ENCODE peak calls at places on chromosomes 13 and 19, in four cellular contexts. One of them, this sample, is unnamed. For H3K27me3, the result is how much of the 10 kb centered on the place peaks cover.

GRCh38 chr13:91722267-91722884 is 324.0 kb downstream of the GPC5 start:
- DNase-seq in neural progenitor cell: peak
- DNase-seq in MM.1S: peak
- DNase-seq in fibroblast of lung: peak
- DNase-seq in this sample: no peak

GRCh38 chr19:7969560-7969949 is 26.1 kb upstream of the TIMM44 start:
- DNase-seq in neural progenitor cell: no peak
- DNase-seq in MM.1S: no peak
- DNase-seq in fibroblast of lung: no peak
- DNase-seq in this sample: no peak

GRCh38 chr13:114077121-114077937 is 55.1 kb downstream of the RASA3 start:
- DNase-seq in neural progenitor cell: no peak
- DNase-seq in MM.1S: no peak
- DNase-seq in fibroblast of lung: no peak
- DNase-seq in this sample: no peak

GRCh38 chr19:48737360-48737998 is 2.9 kb downstream of the RASIP1 start:
- DNase-seq in neural progenitor cell: peak
- DNase-seq in MM.1S: no peak
- DNase-seq in fibroblast of lung: no peak
- DNase-seq in this sample: no peak

GRCh38 chr13:30577381-30577780 is 40.3 kb upstream of the USPL1 start:
- DNase-seq in neural progenitor cell: no peak
- DNase-seq in MM.1S: peak
- DNase-seq in fibroblast of lung: peak
- DNase-seq in this sample: no peak

GRCh38 chr19:3292958-3293529 is 68.6 kb downstream of the CELF5 start:
- DNase-seq in neural progenitor cell: no peak
- DNase-seq in MM.1S: no peak
- DNase-seq in fibroblast of lung: no peak
- DNase-seq in this sample: no peak

GRCh38 chr13:110116072-110116487 is 190.9 kb downstream of the COL4A1 start:
- DNase-seq in neural progenitor cell: peak
- DNase-seq in MM.1S: no peak
- DNase-seq in fibroblast of lung: no peak
- DNase-seq in this sample: peak

GRCh38 chr19:47729799-47730520 is 15.4 kb upstream of the NOP53 start:
- DNase-seq in neural progenitor cell: peak
- DNase-seq in MM.1S: no peak
- DNase-seq in fibroblast of lung: peak
- DNase-seq in this sample: no peak

GRCh38 chr19:35959040-35959967 is 23.1 kb downstream of the LRFN3 start:
- DNase-seq in neural progenitor cell: peak
- DNase-seq in MM.1S: no peak
- DNase-seq in fibroblast of lung: no peak
- DNase-seq in this sample: no peak

DNA sequence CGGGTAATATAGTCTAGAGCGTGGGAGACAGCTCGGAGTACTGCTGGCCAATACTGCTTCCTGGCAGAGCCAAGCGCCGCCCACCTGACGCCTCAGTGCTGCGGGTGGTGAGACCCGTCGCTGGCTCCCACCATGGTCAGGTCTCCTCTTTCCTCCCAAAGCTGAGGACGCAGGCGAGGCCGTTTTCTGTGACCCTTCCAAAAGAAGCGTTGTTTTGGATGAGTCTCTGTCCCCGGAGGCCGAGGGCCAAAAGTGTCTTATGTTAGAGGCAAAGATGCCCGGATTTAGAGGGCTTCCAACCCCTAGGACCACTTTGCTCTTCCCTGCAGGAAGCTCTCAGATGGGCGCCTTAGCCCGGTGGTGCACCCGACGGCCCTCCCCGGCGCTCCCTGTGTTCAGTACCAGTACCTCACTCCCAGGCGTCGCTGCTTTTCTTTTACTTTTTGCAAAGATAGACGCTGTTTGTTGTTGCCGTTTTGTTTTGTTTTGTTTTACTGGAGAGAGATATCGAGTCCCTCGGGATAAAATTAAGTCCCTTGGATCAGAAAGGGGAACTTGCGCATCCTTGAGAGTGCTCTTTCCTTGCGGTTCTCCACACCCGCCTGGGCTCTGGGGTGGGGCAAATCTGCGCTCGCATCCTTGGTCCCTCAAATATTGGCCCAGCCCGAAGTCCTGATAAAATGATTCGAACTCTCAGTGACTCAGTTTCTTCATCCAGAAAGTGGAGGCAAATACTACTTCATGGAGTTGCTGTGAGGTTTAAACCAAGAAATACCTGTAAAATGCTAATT is 7.0 kb downstream of the PDX1 start:
- DNase-seq in neural progenitor cell: peak
- DNase-seq in MM.1S: no peak
- DNase-seq in fibroblast of lung: no peak
- DNase-seq in this sample: peak
- H3K27me3 ChIP-seq in neural progenitor cell: half or more
- H3K27me3 ChIP-seq in MM.1S: under half
- H3K27me3 ChIP-seq in fibroblast of lung: half or more
- H3K27me3 ChIP-seq in this sample: half or more

GRCh38 chr19:38409631-38410133 is 6.8 kb downstream of the FAM98C start:
- DNase-seq in neural progenitor cell: no peak
- DNase-seq in MM.1S: no peak
- DNase-seq in fibroblast of lung: peak
- DNase-seq in this sample: no peak
- H2AFZ ChIP-seq in neural progenitor cell: no peak
- H2AFZ ChIP-seq in MM.1S: no peak
- H2AFZ ChIP-seq in fibroblast of lung: no peak
- H2AFZ ChIP-seq in this sample: no peak

GRCh38 chr19:39363909-39364457 is 21.8 kb downstream of the SAMD4B start:
- DNase-seq in neural progenitor cell: no peak
- DNase-seq in MM.1S: no peak
- DNase-seq in fibroblast of lung: no peak
- DNase-seq in this sample: no peak
- H3K4me2 ChIP-seq in neural progenitor cell: no peak
- H3K4me2 ChIP-seq in MM.1S: no peak
- H3K4me2 ChIP-seq in fibroblast of lung: peak
- H3K4me2 ChIP-seq in this sample: no peak

GRCh38 chr19:17605117-17605516 is 49.7 kb downstream of the COLGALT1 start:
- DNase-seq in neural progenitor cell: no peak
- DNase-seq in MM.1S: no peak
- DNase-seq in fibroblast of lung: no peak
- DNase-seq in this sample: no peak
- H3K27me3 ChIP-seq in neural progenitor cell: under half
- H3K27me3 ChIP-seq in MM.1S: half or more
- H3K27me3 ChIP-seq in fibroblast of lung: under half
- H3K27me3 ChIP-seq in this sample: under half

GRCh38 chr19:38273499-38273898 is 9.1 kb downstream of the SPINT2 start:
- DNase-seq in neural progenitor cell: no peak
- DNase-seq in MM.1S: no peak
- DNase-seq in fibroblast of lung: no peak
- DNase-seq in this sample: no peak
- H2AFZ ChIP-seq in neural progenitor cell: no peak
- H2AFZ ChIP-seq in MM.1S: no peak
- H2AFZ ChIP-seq in fibroblast of lung: no peak
- H2AFZ ChIP-seq in this sample: no peak

GRCh38 chr19:39399684-39400465 is 6.8 kb upstream of the ZFP36 start:
- DNase-seq in neural progenitor cell: no peak
- DNase-seq in MM.1S: no peak
- DNase-seq in fibroblast of lung: no peak
- DNase-seq in this sample: no peak
- H3K4me2 ChIP-seq in neural progenitor cell: no peak
- H3K4me2 ChIP-seq in MM.1S: no peak
- H3K4me2 ChIP-seq in fibroblast of lung: no peak
- H3K4me2 ChIP-seq in this sample: no peak

This sample was measured in neuronal stem cell.